ENCODE peak calls at places on chromosomes 12 and 14, in six cellular contexts. X is ascending aorta; Y is CD4-positive, alpha-beta memory T cell; N is fibroblast of lung; K is suprapubic skin; P is heart right ventricle. T is an unnamed sample.
A peak's percentile ranks its signal among the peaks of the same experiment; 100 is the strongest.

GRCh38 chr12:80936642-80937390 is 918 bp downstream of the LIN7A start:
- DNase-seq in N (peak; percentile 64), Y (no peak), P (peak; percentile 48), X (no peak), K (peak; percentile 80), T (no peak)

GRCh38 chr12:64650762-64651161 is 40.5 kb downstream of the RASSF3 start:
- DNase-seq in P (no peak), N (peak; percentile 39), X (no peak), Y (no peak), K (no peak), T (no peak)

GRCh38 chr12:51383281-51383905 is 7.8 kb downstream of the GALNT6 start:
- DNase-seq in N (no peak), X (no peak), K (no peak), Y (no peak), P (no peak), T (peak; percentile 79)

GRCh38 chr12:6295187-6295811 is 15.2 kb upstream of the PLEKHG6 start:
- DNase-seq in N (peak; percentile 77), K (no peak), X (no peak), P (no peak), Y (no peak), T (no peak)

GRCh38 chr12:70005864-70006618 is 181.0 kb downstream of the MYRFL start:
- DNase-seq in Y (no peak), X (no peak), K (no peak), N (no peak), P (no peak), T (no peak)

GRCh38 chr12:30979371-30980259 is 53.1 kb downstream of the TSPAN11 start:
- DNase-seq in K (no peak), N (peak; percentile 6), X (no peak), Y (no peak), P (no peak), T (no peak)

GRCh38 chr14:38762436-38762835 is 340.6 kb downstream of the SEC23A start:
- DNase-seq in X (no peak), Y (no peak), K (no peak), N (peak; percentile 39), P (no peak), T (no peak)

GRCh38 chr14:63478024-63478423 is 65.2 kb downstream of the PPP2R5E start:
- DNase-seq in Y (peak; percentile 10), P (no peak), N (no peak), X (no peak), K (no peak), T (peak; percentile 32)

GRCh38 chr14:99749142-99749541 is 44.1 kb upstream of the EML1 start:
- DNase-seq in X (no peak), Y (no peak), N (no peak), K (no peak), P (no peak), T (no peak)

GRCh38 chr12:24752763-24753462 is 196.0 kb downstream of the BCAT1 start:
- DNase-seq in Y (no peak), P (no peak), K (no peak), N (no peak), X (no peak), T (no peak)

GRCh38 chr12:79935624-79936040 is 735 bp upstream of the PPP1R12A start:
- DNase-seq in K (no peak), Y (no peak), N (peak; percentile 54), X (no peak), P (no peak), T (no peak)

GRCh38 chr12:97168804-97169203 is 261.7 kb downstream of the NEDD1 start:
- DNase-seq in K (no peak), Y (no peak), X (no peak), P (no peak), N (no peak), T (no peak)

GRCh38 chr12:99059824-99060526 is 414.9 kb downstream of the APAF1 start:
- DNase-seq in X (peak; percentile 10), Y (no peak), K (no peak), N (peak; percentile 39), P (peak; percentile 26), T (no peak)

GRCh38 chr14:35992816-35993511 is 166.8 kb downstream of the BRMS1L start:
- DNase-seq in P (no peak), K (no peak), Y (no peak), N (no peak), X (no peak), T (no peak)

GRCh38 chr14:23093993-23094665 is 807 bp downstream of the ACIN1 start:
- DNase-seq in Y (no peak), X (no peak), P (no peak), K (no peak), N (no peak), T (no peak)

GRCh38 chr12:26642361-26642760 is 190.6 kb downstream of the ITPR2 start:
- DNase-seq in Y (no peak), X (no peak), P (no peak), N (peak; percentile 33), K (no peak), T (no peak)

GRCh38 chr14:24944800-24945199 is 105.1 kb downstream of the STXBP6 start:
- DNase-seq in K (no peak), Y (no peak), N (no peak), P (no peak), X (no peak), T (no peak)

GRCh38 chr12:71014180-71014785 is 93.7 kb upstream of the PTPRR start:
- DNase-seq in X (no peak), Y (no peak), P (no peak), N (peak; percentile 37), K (no peak), T (no peak)

GRCh38 chr12:27554421-27555186 is 30.6 kb downstream of the PPFIBP1 start:
- DNase-seq in P (peak; percentile 71), Y (no peak), N (peak; percentile 75), K (peak; percentile 83), X (no peak), T (no peak)

GRCh38 chr12:49649445-49649844 is 26.1 kb downstream of the PRPF40B start:
- DNase-seq in P (no peak), N (no peak), Y (no peak), K (no peak), X (no peak), T (no peak)
- H3K4me1 ChIP-seq in P (peaks cover 19% of the 10 kb centered on the region), N (no peaks in the 10 kb centered on the region), Y (peaks cover 15% of the 10 kb centered on the region), K (peaks cover 15% of the 10 kb centered on the region), X (peaks cover 19% of the 10 kb centered on the region), T (peaks cover 6% of the 10 kb centered on the region)

GRCh38 chr12:129067482-129067881 is 214.2 kb downstream of the GLT1D1 start:
- DNase-seq in P (no peak), N (peak; percentile 21), Y (no peak), K (no peak), X (no peak), T (no peak)
- H3K9me3 ChIP-seq in P (no peaks in the 10 kb centered on the region), N (no peaks in the 10 kb centered on the region), Y (no peaks in the 10 kb centered on the region), K (no peaks in the 10 kb centered on the region), X (no peaks in the 10 kb centered on the region), T (peaks cover 5% of the 10 kb centered on the region)

GRCh38 chr14:65096323-65097089 is 5.8 kb downstream of the MAX start:
- DNase-seq in K (no peak), P (peak; percentile 31), Y (no peak), N (peak; percentile 64), X (no peak), T (no peak)
- H3K4me1 ChIP-seq in K (peaks cover 68% of the 10 kb centered on the region), P (peaks cover 28% of the 10 kb centered on the region), Y (peaks cover 82% of the 10 kb centered on the region), N (peaks cover 7% of the 10 kb centered on the region), X (peaks cover 50% of the 10 kb centered on the region), T (peaks cover 44% of the 10 kb centered on the region)

GRCh38 chr14:106790189-106791036 is 1264.0 kb downstream of the TMEM121 start:
- DNase-seq in Y (peak; percentile 49), K (no peak), N (no peak), X (no peak), P (peak; percentile 57), T (peak; percentile 84)

GRCh38 chr14:106786697-106787096 is 1260.3 kb downstream of the TMEM121 start:
- DNase-seq in P (no peak), Y (no peak), N (no peak), X (no peak), K (no peak), T (no peak)

GRCh38 chr14:106788534-106788933 is 1262.2 kb downstream of the TMEM121 start:
- DNase-seq in P (no peak), Y (no peak), X (no peak), K (no peak), N (no peak), T (peak; percentile 68)

GRCh38 chr14:106792543-106792942 is 1266.2 kb downstream of the TMEM121 start:
- DNase-seq in Y (no peak), N (no peak), K (no peak), P (no peak), X (no peak), T (no peak)

GRCh38 chr14:106789318-106789717 is 1262.9 kb downstream of the TMEM121 start:
- DNase-seq in N (no peak), Y (no peak), K (no peak), P (no peak), X (no peak), T (no peak)
- H3K9me3 ChIP-seq in N (no peaks in the 10 kb centered on the region), Y (no peaks in the 10 kb centered on the region), K (no peaks in the 10 kb centered on the region), P (no peaks in the 10 kb centered on the region), X (no peaks in the 10 kb centered on the region), T (no peaks in the 10 kb centered on the region)

DNA sequence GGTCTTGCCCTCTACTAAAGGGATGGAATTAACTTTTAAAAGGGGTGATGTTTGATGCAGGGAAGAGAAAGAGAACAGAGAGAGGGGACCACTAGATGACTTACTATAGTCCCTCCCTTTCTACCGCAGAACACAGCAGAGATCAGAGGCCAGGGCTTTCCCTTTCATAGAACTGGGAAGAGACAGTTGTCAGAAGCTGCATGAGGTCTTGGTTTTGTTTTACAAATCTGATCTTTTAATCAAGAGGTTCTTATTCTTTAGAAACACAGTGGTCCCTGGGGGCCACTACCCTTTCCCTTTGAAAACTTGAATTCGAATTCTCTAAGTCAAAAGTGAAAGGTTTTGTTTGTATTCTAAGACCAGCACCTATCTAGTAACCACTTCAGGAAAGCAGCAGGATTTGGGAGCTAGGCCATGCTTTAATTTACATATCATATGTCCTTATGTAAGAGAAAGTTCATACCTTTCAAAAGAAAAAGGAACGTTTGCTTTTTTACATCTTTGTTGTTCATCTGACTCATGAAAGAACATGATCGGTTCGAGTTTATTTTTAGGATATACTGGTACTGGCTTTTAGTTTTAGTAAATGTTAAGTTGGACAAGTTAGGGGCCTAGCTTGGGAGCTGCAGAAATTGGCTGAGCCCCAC is 6.3 kb downstream of the FBXL14 start:
- DNase-seq in Y (no peak), N (no peak), P (no peak), K (no peak), X (no peak), T (no peak)
- H3K4me1 ChIP-seq in Y (peaks cover 57% of the 10 kb centered on the region), N (peaks cover 12% of the 10 kb centered on the region), P (peaks cover 7% of the 10 kb centered on the region), K (peaks cover 63% of the 10 kb centered on the region), X (peaks cover 27% of the 10 kb centered on the region), T (peaks cover 44% of the 10 kb centered on the region)

GRCh38 chr12:123238330-123238682 is 5.1 kb downstream of the MTRFR start:
- DNase-seq in K (no peak), P (no peak), N (no peak), X (no peak), Y (no peak), T (no peak)

GRCh38 chr12:123245678-123246077 is 12.4 kb downstream of the MTRFR start:
- DNase-seq in Y (no peak), K (no peak), X (no peak), P (no peak), N (no peak), T (no peak)

GRCh38 chr12:123243851-123244250 is 10.6 kb downstream of the MTRFR start:
- DNase-seq in X (no peak), P (no peak), N (no peak), K (no peak), Y (no peak), T (no peak)

GRCh38 chr12:123238961-123239360 is 5.7 kb downstream of the MTRFR start:
- DNase-seq in K (no peak), P (no peak), X (no peak), Y (no peak), N (no peak), T (no peak)

GRCh38 chr12:123242083-123242904 is 9.1 kb downstream of the MTRFR start:
- DNase-seq in Y (no peak), P (no peak), K (no peak), X (no peak), N (no peak), T (no peak)
- H3K9me3 ChIP-seq in Y (no peaks in the 10 kb centered on the region), P (no peaks in the 10 kb centered on the region), K (no peaks in the 10 kb centered on the region), X (no peaks in the 10 kb centered on the region), N (no peaks in the 10 kb centered on the region), T (no peaks in the 10 kb centered on the region)